ENCODE peak calls at places on chromosomes 16 and 17, in four cellular contexts. F, R, A and K are unnamed samples.

GRCh38 chr16:4874686-4875085 is 27.4 kb downstream of the UBN1 start:
- DNase-seq in F (no peak), R (no peak), A (no peak), K (no peak)

GRCh38 chr16:58418601-58419000 is 26.3 kb downstream of the GINS3 start:
- DNase-seq in F (no peak), R (no peak), A (no peak), K (peak)

GRCh38 chr17:28317965-28318758 is 838 bp upstream of the TMEM97 start:
- DNase-seq in F (peak), R (peak), A (no peak), K (no peak)

GRCh38 chr16:27369806-27370205 is 32.2 kb upstream of the IL21R start:
- DNase-seq in F (no peak), R (no peak), A (no peak), K (no peak)

GRCh38 chr17:73643012-73643845 is 1.0 kb downstream of the SDK2 start:
- DNase-seq in F (no peak), R (peak), A (no peak), K (no peak)

GRCh38 chr17:81573794-81574642 is 21.9 kb upstream of the FAAP100 start:
- DNase-seq in F (no peak), R (no peak), A (no peak), K (no peak)

GRCh38 chr16:26787924-26788323 is 278.8 kb upstream of the C16orf82 start:
- DNase-seq in F (peak), R (no peak), A (no peak), K (no peak)

GRCh38 chr17:69524854-69525253 is 110.4 kb downstream of the MAP2K6 start:
- DNase-seq in F (peak), R (no peak), A (no peak), K (no peak)

GRCh38 chr17:74493381-74493833 is 27.0 kb downstream of the CD300A start:
- DNase-seq in F (peak), R (peak), A (peak), K (peak)

GRCh38 chr16:624522-625401 is 6.0 kb upstream of the WFIKKN1 start:
- DNase-seq in F (no peak), R (no peak), A (no peak), K (no peak)

GRCh38 chr17:80008848-80009247 is 26.8 kb downstream of the TBC1D16 start:
- DNase-seq in F (no peak), R (no peak), A (no peak), K (no peak)

GRCh38 chr17:65824901-65825300 is 263.5 kb upstream of the AXIN2 start:
- DNase-seq in F (no peak), R (no peak), A (no peak), K (no peak)

GRCh38 chr17:16981928-16982327 is 10.0 kb upstream of the TNFRSF13B start:
- DNase-seq in F (no peak), R (no peak), A (no peak), K (no peak)

GRCh38 chr17:31739300-31739699 is 119.7 kb downstream of the COPRS start:
- DNase-seq in F (no peak), R (no peak), A (no peak), K (no peak)

GRCh38 chr17:3002538-3003301 is 60.7 kb downstream of the OR1D5 start:
- DNase-seq in F (peak), R (no peak), A (no peak), K (peak)

GRCh38 chr16:24018485-24018884 is 182.7 kb downstream of the PRKCB start:
- DNase-seq in F (no peak), R (no peak), A (no peak), K (no peak)

GRCh38 chr17:68776451-68776850 is 175.3 kb upstream of the FAM20A start:
- DNase-seq in F (no peak), R (no peak), A (no peak), K (no peak)

GRCh38 chr17:32497431-32498205 is 10.8 kb downstream of the CDK5R1 start:
- DNase-seq in F (no peak), R (no peak), A (no peak), K (no peak)

GRCh38 chr17:20173091-20173490 is 163.9 kb downstream of the SPECC1 start:
- DNase-seq in F (no peak), R (no peak), A (no peak), K (no peak)

GRCh38 chr16:78022347-78022746 is at the start of gene CLEC3A:
- DNase-seq in F (no peak), R (no peak), A (no peak), K (no peak)

GRCh38 chr16:67470314-67470713 is 10.6 kb downstream of the ATP6V0D1 start:
- DNase-seq in F (no peak), R (no peak), A (no peak), K (no peak)

GRCh38 chr17:43543300-43543699 is 2.8 kb downstream of the ETV4 start:
- DNase-seq in F (no peak), R (no peak), A (no peak), K (no peak)

GRCh38 chr17:73231363-73231762 is 30.3 kb downstream of the CPSF4L start:
- DNase-seq in F (no peak), R (no peak), A (no peak), K (no peak)

GRCh38 chr17:42928714-42929496 is 28.3 kb downstream of the G6PC1 start:
- DNase-seq in F (peak), R (no peak), A (peak), K (peak)

GRCh38 chr16:35207059-35207999 is 1747.9 kb downstream of the TP53TG3F start:
- DNase-seq in F (no peak), R (no peak), A (no peak), K (no peak)

DNA sequence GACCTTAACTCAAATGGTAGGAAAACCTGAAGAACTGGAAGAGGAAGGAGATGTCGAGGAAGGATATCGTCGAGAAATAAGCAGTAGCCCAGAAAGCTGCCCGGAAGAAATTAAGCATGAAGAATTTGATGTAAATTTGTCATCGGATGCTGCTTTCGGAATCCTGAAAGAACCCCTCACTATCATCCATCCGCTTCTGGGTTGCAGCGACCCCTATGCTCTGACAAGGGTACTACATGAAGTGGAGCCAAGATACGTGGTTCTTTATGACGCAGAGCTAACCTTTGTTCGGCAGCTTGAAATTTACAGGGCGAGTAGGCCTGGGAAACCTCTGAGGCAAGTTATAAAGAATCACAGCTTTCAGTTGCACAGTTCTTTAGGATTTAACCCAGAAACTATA is 15.5 kb downstream of the ERCC4 start:
- DNase-seq in F (no peak), R (no peak), A (no peak), K (no peak)
- TF ChIP-seq CTCF in F (peak), R (peak), A (peak), K (peak)

GRCh38 chr16:12629271-12629670 is 174.4 kb downstream of the CPPED1 start:
- DNase-seq in F (no peak), R (no peak), A (no peak), K (no peak)
- TF ChIP-seq CTCF in F (no peak), R (no peak), A (no peak), K (no peak)

DNA sequence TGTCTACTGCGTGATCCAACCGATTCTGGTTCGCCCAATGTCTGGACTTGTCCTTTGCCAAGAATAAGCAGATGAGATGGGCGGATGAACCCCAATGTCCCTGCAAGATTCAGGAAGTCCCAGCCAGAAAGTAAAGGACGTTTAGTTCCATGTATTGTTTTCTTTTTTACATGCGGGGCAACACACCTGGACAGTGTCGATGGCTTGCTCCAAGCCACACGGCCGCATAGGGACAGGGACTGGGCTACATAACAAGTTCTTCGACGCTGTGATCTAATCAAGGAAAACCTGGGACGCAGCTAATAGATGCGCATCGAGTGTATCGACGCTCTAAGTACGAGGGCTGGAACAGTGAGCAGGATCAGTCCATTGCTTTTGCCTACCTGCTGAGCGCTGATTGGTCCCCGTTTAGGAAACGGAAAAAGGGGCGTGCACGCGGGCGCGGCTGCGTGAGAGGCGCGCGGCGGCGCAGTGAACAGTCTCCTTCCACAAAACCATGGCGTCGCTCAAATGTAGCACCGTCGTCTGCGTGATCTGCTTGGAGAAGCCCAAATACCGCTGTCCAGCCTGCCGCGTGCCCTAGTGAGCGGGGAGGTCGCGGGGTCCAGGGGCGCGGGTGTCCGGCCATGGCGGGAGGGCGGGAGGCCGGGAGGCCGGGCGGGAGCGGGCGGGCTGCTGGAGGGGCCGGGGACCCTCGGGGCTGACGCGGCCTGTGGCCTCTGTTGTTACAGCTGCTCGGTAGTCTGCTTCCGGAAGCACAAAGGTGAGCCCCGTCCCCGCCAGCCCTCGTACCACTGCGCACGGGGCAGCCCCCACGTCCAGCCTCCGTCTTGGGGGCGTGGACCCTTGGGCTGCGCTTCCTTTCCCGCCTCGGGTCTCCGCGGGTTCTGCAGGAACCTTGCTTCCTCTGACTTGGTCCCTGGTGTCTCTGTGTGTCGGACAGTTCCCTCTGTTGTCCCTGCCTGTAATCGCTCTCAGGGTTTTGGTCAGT is at the start of gene ZNHIT3:
- DNase-seq in F (peak), R (peak), A (peak), K (peak)
- TF ChIP-seq CTCF in F (no peak), R (no peak), A (no peak), K (no peak)

GRCh38 chr16:88289001-88289400 is 93.8 kb upstream of the ZNF469 start:
- DNase-seq in F (no peak), R (no peak), A (no peak), K (no peak)

GRCh38 chr16:88285514-88285822 is 97.3 kb upstream of the ZNF469 start:
- DNase-seq in F (no peak), R (no peak), A (no peak), K (no peak)

GRCh38 chr16:88288303-88288702 is 94.5 kb upstream of the ZNF469 start:
- DNase-seq in F (no peak), R (no peak), A (no peak), K (no peak)

GRCh38 chr16:88286301-88286923 is 96.3 kb upstream of the ZNF469 start:
- DNase-seq in F (no peak), R (no peak), A (no peak), K (no peak)

DNA sequence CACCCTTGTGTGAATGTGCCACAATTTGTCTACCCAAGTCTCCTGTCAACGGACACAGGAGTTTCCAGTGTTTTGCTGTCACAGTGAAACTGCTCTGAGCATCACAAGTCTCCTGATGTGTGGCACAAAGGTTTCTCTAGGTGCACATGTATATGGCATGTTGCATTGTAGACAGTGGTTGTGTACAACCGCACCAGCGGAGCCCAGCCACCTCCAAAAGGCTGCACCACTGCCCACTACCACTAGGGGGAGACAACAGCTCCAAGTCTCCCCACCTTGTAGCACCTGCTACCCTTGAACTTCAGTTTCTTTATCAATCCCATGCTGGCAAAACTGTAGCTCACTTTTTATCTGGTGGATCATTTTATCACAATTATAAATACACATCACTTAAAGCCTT is 95.5 kb upstream of the ZNF469 start:
- DNase-seq in F (peak), R (no peak), A (no peak), K (no peak)
- TF ChIP-seq CTCF in F (peak), R (peak), A (peak), K (peak)

DNA sequence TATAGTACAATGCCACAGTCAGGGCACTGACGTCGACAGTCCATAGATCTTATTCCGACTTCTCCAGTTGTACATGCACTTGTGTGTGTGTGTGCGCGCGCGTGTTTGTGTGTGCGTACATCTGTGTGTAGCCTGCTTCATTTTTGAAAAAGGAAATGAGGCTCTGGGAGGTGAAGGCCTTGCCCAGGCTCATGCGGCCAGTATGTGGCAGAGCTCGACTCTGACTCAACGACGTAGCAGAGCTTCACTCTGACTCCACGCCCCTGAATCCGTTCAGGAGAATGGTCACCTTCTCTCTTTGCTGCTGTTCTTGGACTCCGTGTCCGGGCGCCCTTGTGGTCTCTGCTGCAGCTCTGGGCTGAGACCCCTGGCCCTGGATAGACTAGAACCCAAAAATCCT is 81.6 kb upstream of the CIBAR2 start:
- DNase-seq in F (no peak), R (no peak), A (no peak), K (no peak)
- TF ChIP-seq CTCF in F (no peak), R (no peak), A (no peak), K (no peak)

GRCh38 chr17:11319894-11320293 is 78.9 kb downstream of the SHISA6 start:
- DNase-seq in F (no peak), R (no peak), A (no peak), K (no peak)
- TF ChIP-seq CTCF in F (no peak), R (no peak), A (no peak), K (no peak)

GRCh38 chr16:65666132-65666869 is 544.4 kb upstream of the CDH11 start:
- DNase-seq in F (no peak), R (no peak), A (no peak), K (no peak)

GRCh38 chr16:65662236-65662635 is 540.4 kb upstream of the CDH11 start:
- DNase-seq in F (no peak), R (no peak), A (no peak), K (no peak)

GRCh38 chr16:65661451-65661850 is 539.6 kb upstream of the CDH11 start:
- DNase-seq in F (no peak), R (no peak), A (no peak), K (no peak)

GRCh38 chr16:65663774-65664173 is 541.9 kb upstream of the CDH11 start:
- DNase-seq in F (no peak), R (no peak), A (no peak), K (no peak)

GRCh38 chr16:65667013-65667578 is 545.2 kb upstream of the CDH11 start:
- DNase-seq in F (no peak), R (no peak), A (no peak), K (no peak)
- TF ChIP-seq CTCF in F (no peak), R (no peak), A (no peak), K (no peak)

GRCh38 chr16:73743665-73744496 is 552.7 kb upstream of the PSMD7 start:
- DNase-seq in F (no peak), R (no peak), A (no peak), K (no peak)
- TF ChIP-seq CTCF in F (no peak), R (peak), A (no peak), K (no peak)

DNA sequence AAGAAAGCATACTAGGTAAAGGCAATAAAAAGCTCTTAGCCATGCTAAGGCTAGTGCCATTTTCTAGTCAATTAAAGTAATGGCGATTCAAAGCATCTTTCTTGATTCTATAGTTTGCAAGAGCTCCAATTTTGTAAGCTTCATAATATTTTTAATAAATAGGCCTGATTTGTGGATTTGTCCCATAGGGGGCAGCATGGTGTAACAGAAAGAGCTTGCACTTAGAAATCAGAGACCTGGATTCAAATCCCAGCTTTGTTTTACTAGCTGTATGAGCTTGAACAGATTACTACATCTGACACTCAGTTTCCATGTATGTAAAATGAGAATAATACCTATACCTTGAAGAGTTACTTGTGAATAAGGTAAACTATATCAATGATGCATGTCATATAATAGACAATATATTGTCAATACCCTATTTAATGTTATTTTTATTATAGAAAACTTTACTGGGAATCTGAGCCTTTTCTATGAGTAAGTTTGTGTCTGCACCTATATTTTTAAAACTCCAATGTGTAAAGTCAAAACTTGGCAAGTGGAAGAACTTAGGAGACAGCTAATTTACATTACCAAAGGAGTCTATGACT is 93.6 kb upstream of the NOG start:
- DNase-seq in F (peak), R (no peak), A (no peak), K (no peak)
- TF ChIP-seq CTCF in F (peak), R (peak), A (peak), K (peak)

GRCh38 chr16:80988756-80989155 is 17.9 kb downstream of the CMC2 start:
- DNase-seq in F (no peak), R (no peak), A (no peak), K (no peak)
- TF ChIP-seq CTCF in F (no peak), R (no peak), A (no peak), K (no peak)